ENCODE peak calls at places on chromosomes 4 and X, in ten cellular contexts. O, B, A, M, J, I, W, L, G and P are unnamed samples.

GRCh38 chr4:113222431-113222979 is 173.1 kb downstream of the ANK2 start:
- DNase-seq in L (no peak), I (no peak), O (no peak), M (peak; percentile 5), A (no peak), B (no peak), J (peak; percentile 38), W (peak; percentile 27), G (no peak), P (peak; percentile 36)

GRCh38 chrX:3286196-3286920 is 60.1 kb downstream of the MXRA5 start:
- DNase-seq in B (no peak), W (peak; percentile 86), J (peak; percentile 74), I (no peak), G (no peak), O (no peak), M (no peak), L (peak; percentile 82), A (no peak), P (peak; percentile 70)

GRCh38 chr4:150283689-150284088 is 205.4 kb downstream of the DCLK2 start:
- DNase-seq in G (no peak), M (no peak), W (peak; percentile 98), A (peak; percentile 85), O (no peak), I (no peak), B (no peak), L (peak; percentile 98), J (peak; percentile 99), P (peak; percentile 89)

GRCh38 chrX:23548164-23548563 is 119.1 kb upstream of the PRDX4 start:
- DNase-seq in A (no peak), W (peak; percentile 53), L (peak; percentile 6), G (no peak), B (no peak), I (no peak), J (no peak), O (no peak), M (no peak), P (no peak)

GRCh38 chr4:109945056-109945455 is 32.4 kb downstream of the EGF start:
- DNase-seq in L (no peak), O (no peak), W (no peak), I (no peak), J (no peak), G (no peak), B (no peak), M (no peak), A (no peak), P (no peak)

GRCh38 chr4:19711871-19712270 is 539.8 kb upstream of the SLIT2 start:
- DNase-seq in W (peak; percentile 85), L (peak; percentile 61), A (peak; percentile 30), G (no peak), I (no peak), M (no peak), J (peak; percentile 87), B (no peak), O (no peak), P (peak; percentile 48)

GRCh38 chrX:150517303-150517896 is 51.0 kb upstream of the MTM1 start:
- DNase-seq in B (no peak), I (no peak), J (peak; percentile 79), G (no peak), A (peak; percentile 57), W (no peak), M (no peak), L (peak; percentile 69), O (no peak), P (peak; percentile 67)

GRCh38 chr4:109005523-109005922 is 242.7 kb upstream of the ETNPPL start:
- DNase-seq in B (no peak), W (peak; percentile 65), M (no peak), G (no peak), L (peak; percentile 62), A (no peak), O (no peak), J (peak; percentile 73), I (no peak), P (no peak)

GRCh38 chrX:155632424-155633100 is 19.8 kb upstream of the TMLHE start:
- DNase-seq in I (no peak), G (no peak), A (no peak), W (no peak), L (peak; percentile 18), B (no peak), M (no peak), J (peak; percentile 16), O (no peak), P (peak; percentile 18)

GRCh38 chr4:83961575-83961974 is 425.7 kb downstream of the GPAT3 start:
- DNase-seq in W (peak; percentile 10), B (no peak), M (no peak), A (no peak), G (no peak), L (peak; percentile 52), J (peak; percentile 23), I (no peak), O (no peak), P (peak; percentile 4)

GRCh38 chr4:105895609-105896460 is 564 bp downstream of the NPNT start:
- DNase-seq in W (peak; percentile 2), J (no peak), B (peak; percentile 60), I (peak; percentile 67), G (peak; percentile 27), A (no peak), M (peak; percentile 77), L (no peak), O (peak; percentile 33), P (peak; percentile 14)

GRCh38 chr4:93809773-93810172 is 18.8 kb upstream of the ATOH1 start:
- DNase-seq in J (no peak), B (no peak), M (no peak), W (no peak), O (no peak), L (no peak), G (no peak), A (no peak), I (no peak), P (no peak)

GRCh38 chr4:151195801-151196200 is 81.2 kb upstream of the PRSS48 start:
- DNase-seq in M (no peak), B (no peak), L (peak; percentile 68), A (no peak), J (peak; percentile 71), W (peak; percentile 74), I (no peak), G (no peak), O (no peak), P (peak; percentile 75)

GRCh38 chrX:70988425-70988824 is 57.5 kb upstream of the SLC7A3 start:
- DNase-seq in O (no peak), I (no peak), A (no peak), G (no peak), W (no peak), B (no peak), J (no peak), M (no peak), L (no peak), P (no peak)

GRCh38 chr4:33722800-33723511 is 2521.4 kb downstream of the ARAP2 start:
- DNase-seq in O (no peak), M (no peak), G (no peak), I (no peak), B (no peak), W (no peak), L (peak; percentile 54), A (no peak), J (no peak), P (peak; percentile 81)
- TF ChIP-seq CTCF in O (no peak), M (no peak), G (no peak), I (no peak), B (no peak), W (peak; percentile 8), L (peak; percentile 16), A (peak; percentile 26), J (peak; percentile 4), P (peak; percentile 33)

DNA sequence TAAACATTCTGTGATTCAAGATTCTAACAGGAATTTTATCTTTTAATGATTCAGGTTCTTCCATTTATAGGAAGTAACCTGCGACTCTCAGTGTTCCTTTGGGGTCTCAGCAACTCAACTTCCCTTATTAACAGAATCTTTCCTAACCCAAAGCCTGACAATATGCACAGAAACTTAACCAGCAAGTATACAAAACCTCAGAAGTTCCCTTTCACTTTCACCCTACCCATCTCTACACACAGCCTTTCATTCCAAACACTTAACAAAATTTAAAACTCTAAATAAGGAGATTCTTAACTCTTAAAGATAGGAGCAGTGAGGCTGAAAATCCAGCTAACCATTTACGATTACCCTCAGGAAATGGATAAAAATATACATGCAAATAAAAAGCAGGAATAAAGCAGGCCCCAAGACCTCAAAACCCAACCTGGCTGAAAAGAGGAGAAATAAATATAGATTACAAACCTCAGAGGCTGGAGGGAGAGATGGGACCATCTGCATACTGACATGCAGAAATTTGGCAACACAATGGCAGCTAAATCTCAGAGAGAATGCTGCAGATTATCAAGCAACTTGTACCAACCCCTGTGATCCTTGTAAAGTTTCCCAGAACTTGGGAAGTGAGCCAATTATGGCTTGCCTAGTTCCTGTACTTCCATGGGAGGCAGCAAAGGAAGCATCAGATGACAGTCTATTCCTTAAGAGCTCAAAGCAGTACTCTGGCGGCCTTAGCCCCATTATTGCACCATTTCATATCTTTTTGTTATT is 101.0 kb downstream of the ATP11C start:
- DNase-seq in O (no peak), G (no peak), A (peak; percentile 18), J (peak; percentile 70), W (peak; percentile 56), L (peak; percentile 57), M (peak; percentile 18), I (peak; percentile 15), B (no peak), P (peak; percentile 84)
- TF ChIP-seq CTCF in O (no peak), G (no peak), A (no peak), J (no peak), W (no peak), L (peak; percentile 5), M (no peak), I (no peak), B (no peak), P (no peak)

DNA sequence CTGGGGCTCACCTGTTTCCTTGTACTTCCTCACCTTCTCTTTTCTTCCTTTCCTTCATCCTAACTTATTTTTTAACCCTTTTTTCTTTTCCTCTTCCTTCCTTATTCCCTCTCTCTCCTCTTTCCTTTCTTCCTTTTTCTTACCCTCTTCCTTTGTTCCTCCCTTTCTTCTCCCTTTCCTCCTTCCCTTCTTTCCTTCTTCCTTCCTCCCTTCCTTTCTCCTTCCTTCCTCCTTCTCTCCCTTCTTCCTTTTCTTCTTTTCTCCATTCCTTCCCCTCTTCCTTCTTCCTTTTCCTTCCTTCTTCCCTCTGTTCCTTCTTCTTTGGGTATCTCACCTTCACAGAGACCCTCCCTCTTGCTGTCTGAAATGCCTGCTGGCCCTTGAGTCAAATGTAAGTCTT is 22.1 kb upstream of the CBR4 start:
- DNase-seq in J (no peak), G (no peak), O (no peak), M (no peak), L (no peak), I (no peak), A (no peak), B (no peak), W (no peak), P (no peak)
- TF ChIP-seq CTCF in J (no peak), G (no peak), O (no peak), M (no peak), L (no peak), I (no peak), A (no peak), B (no peak), W (no peak), P (no peak)

DNA sequence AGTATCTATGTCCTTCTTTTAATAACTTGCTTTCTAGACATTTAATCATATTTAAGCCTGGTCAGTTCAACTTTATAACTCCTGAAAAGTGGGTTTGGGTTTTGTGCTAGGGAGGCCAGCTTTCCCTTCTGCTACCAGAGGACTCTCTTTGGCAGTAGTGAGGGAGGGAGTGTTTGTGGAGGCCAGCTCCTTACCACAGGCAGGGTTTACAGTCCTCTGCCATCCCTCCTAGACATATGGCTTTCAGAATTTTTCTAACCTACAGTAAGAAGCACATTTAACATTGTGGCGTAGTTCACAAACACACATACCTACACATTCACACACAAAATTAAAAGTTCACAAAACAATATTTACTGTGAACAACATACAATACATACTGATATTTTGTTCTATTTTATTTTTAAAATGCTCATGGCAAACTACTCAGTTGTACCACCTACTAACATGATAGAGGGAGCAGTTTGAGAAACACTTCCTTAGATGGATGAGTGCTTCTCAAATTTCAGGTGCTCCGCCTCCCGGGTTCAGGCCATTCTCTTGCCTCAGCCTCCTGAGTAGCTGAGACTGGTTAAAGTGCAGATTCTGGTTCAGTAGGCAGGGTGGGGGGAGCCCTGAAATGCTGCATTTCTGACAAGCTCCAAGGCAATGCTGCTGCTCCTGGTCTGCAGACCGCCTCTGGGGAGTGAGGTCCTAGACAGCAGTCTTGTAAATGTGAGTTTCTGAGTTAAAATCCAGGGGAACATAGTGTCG is 86.7 kb downstream of the PTTG2 start:
- DNase-seq in I (no peak), G (no peak), J (peak; percentile 33), M (peak; percentile 51), O (no peak), A (no peak), W (peak; percentile 14), B (no peak), L (peak; percentile 65), P (peak; percentile 52)
- TF ChIP-seq CTCF in I (no peak), G (no peak), J (no peak), M (peak; percentile 11), O (no peak), A (peak; percentile 7), W (no peak), B (no peak), L (peak; percentile 9), P (no peak)